ENCODE peak calls at places on chromosome 5, in six cellular contexts. I is SK-N-SH, L is OCI-LY7, X is A172, A is HT1080, N is GM03348. Y is an unnamed sample.

GRCh38 chr5:173490681-173491080 is 125.8 kb downstream of the BOD1 start:
- DNase-seq in A (no peak), I (no peak), N (no peak), L (no peak), X (no peak), Y (no peak)

GRCh38 chr5:176535655-176536131 is 1.5 kb downstream of the RNF44 start:
- DNase-seq in X (no peak), A (no peak), I (peak), N (no peak), L (peak), Y (peak)

GRCh38 chr5:16737620-16738364 is 121.0 kb upstream of the RETREG1 start:
- DNase-seq in I (no peak), A (no peak), N (no peak), L (no peak), X (no peak), Y (no peak)

GRCh38 chr5:72268753-72269410 is 51.2 kb downstream of the MRPS27 start:
- DNase-seq in I (peak), L (peak), X (peak), N (peak), A (no peak), Y (peak)

GRCh38 chr5:169063269-169063919 is 237.5 kb downstream of the SLIT3 start:
- DNase-seq in L (no peak), N (no peak), A (no peak), X (no peak), I (no peak), Y (no peak)

GRCh38 chr5:5017827-5018559 is 122.1 kb upstream of the ADAMTS16 start:
- DNase-seq in X (peak), A (peak), L (no peak), N (peak), I (no peak), Y (peak)

GRCh38 chr5:157253547-157253946 is 12.4 kb upstream of the CYFIP2 start:
- DNase-seq in A (peak), X (peak), L (peak), N (peak), I (peak), Y (peak)

GRCh38 chr5:14399054-14399657 is 182.4 kb upstream of the OTULINL start:
- DNase-seq in L (peak), I (peak), A (peak), X (peak), N (peak), Y (peak)

GRCh38 chr5:173505634-173506033 is 110.8 kb downstream of the BOD1 start:
- DNase-seq in I (no peak), X (no peak), A (no peak), L (no peak), N (no peak), Y (no peak)

GRCh38 chr5:52987711-52988329 is 1.3 kb upstream of the ITGA2 start:
- DNase-seq in X (peak), I (no peak), L (no peak), A (peak), N (peak), Y (peak)

GRCh38 chr5:128782446-128782845 is 182.8 kb upstream of the SLC27A6 start:
- DNase-seq in L (no peak), I (no peak), N (peak), A (peak), X (peak), Y (peak)

GRCh38 chr5:177468329-177469058 is 4.9 kb downstream of the DBN1 start:
- DNase-seq in X (peak), N (peak), I (no peak), A (no peak), L (no peak), Y (no peak)

GRCh38 chr5:38831117-38831516 is 14.7 kb upstream of the OSMR start:
- DNase-seq in N (no peak), I (no peak), A (no peak), L (no peak), X (no peak), Y (no peak)

GRCh38 chr5:132776077-132776931 is 735 bp downstream of the SEPTIN8 start:
- DNase-seq in L (no peak), X (peak), A (peak), I (peak), N (peak), Y (peak)

GRCh38 chr5:96756985-96757384 is 50.8 kb downstream of the ERAP1 start:
- DNase-seq in N (no peak), I (no peak), L (no peak), A (no peak), X (no peak), Y (no peak)

GRCh38 chr5:139360384-139360783 is 18.7 kb downstream of the PAIP2 start:
- DNase-seq in I (no peak), L (no peak), N (no peak), A (no peak), X (no peak), Y (no peak)

GRCh38 chr5:163948086-163948666 is 442.8 kb downstream of the MAT2B start:
- DNase-seq in X (no peak), L (no peak), A (no peak), N (no peak), I (no peak), Y (no peak)

GRCh38 chr5:157476699-157477408 is 16.8 kb downstream of the NIPAL4 start:
- DNase-seq in N (peak), X (peak), A (peak), L (peak), I (peak), Y (peak)

GRCh38 chr5:74067748-74068541 is 441.9 kb downstream of the ARHGEF28 start:
- DNase-seq in I (no peak), N (peak), L (no peak), A (peak), X (peak), Y (no peak)

Y was measured in H4.